ENCODE peak calls at places on chromosomes 16 and 17, in four cellular contexts. K is BJ, F is choroid plexus epithelial cell, U is HFF-Myc. C is an unnamed sample.

GRCh38 chr17:8159459-8160223 is 3.1 kb downstream of the VAMP2 start:
- DNase-seq in U (no peak), K (no peak), F (no peak), C (no peak)

GRCh38 chr17:17191961-17192381 is 14.2 kb downstream of the PLD6 start:
- DNase-seq in U (no peak), K (no peak), F (peak), C (no peak)

GRCh38 chr17:61782683-61783082 is 80.6 kb downstream of the BRIP1 start:
- DNase-seq in F (no peak), K (no peak), U (no peak), C (no peak)

GRCh38 chr16:88331989-88332920 is 50.5 kb upstream of the ZNF469 start:
- DNase-seq in K (peak), U (peak), F (peak), C (peak)

GRCh38 chr17:57940217-57940616 is 15.0 kb downstream of the CUEDC1 start:
- DNase-seq in F (no peak), K (no peak), U (no peak), C (no peak)

GRCh38 chr17:9239821-9240658 is 218.7 kb downstream of the NTN1 start:
- DNase-seq in F (peak), K (no peak), U (no peak), C (peak)

GRCh38 chr16:1282275-1282995 is 26.6 kb downstream of the TPSD1 start:
- DNase-seq in F (no peak), K (no peak), U (no peak), C (no peak)

GRCh38 chr17:37608369-37609169 is 649 bp downstream of the SYNRG start:
- DNase-seq in K (no peak), U (peak), F (peak), C (peak)

GRCh38 chr17:246851-247421 is 65.5 kb upstream of the DOC2B start:
- DNase-seq in U (no peak), K (no peak), F (no peak), C (no peak)

GRCh38 chr16:77376358-77376757 is 58.5 kb downstream of the ADAMTS18 start:
- DNase-seq in K (no peak), U (no peak), F (no peak), C (no peak)
- TF ChIP-seq CTCF in K (peak), U (peak), F (peak), C (peak)

GRCh38 chr17:19464033-19465026 is 53.3 kb downstream of the RNF112 start:
- DNase-seq in U (no peak), K (no peak), F (no peak), C (no peak)
- H3K4me3 ChIP-seq in U (no peak), K (no peak), F (no peak), C (no peak)

DNA sequence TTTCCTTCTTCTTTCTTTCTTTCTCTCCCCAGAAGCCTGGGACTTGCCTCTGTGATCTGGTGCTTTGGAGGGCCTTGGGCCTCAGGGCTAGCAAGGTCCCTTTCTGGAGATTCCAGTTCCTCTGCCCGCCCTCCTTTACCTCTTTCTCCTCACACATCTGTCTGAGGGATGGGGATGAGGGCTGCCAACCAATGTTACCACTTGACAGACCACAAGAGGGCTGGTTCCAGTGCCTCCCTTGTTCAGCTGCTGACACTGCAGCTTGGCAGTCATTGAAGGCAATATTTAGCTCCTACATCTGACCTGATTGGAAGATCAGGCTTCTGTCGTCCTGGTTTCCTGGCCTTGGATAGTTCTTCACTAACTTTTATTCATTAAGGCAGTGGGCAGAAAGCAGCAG is 3.6 kb upstream of the ZNF652 start:
- DNase-seq in F (peak), U (no peak), K (no peak), C (peak)
- TF ChIP-seq CTCF in F (no peak), U (no peak), K (no peak), C (peak)

GRCh38 chr16:30030841-30031413 is at the start of gene TLCD3B:
- DNase-seq in F (no peak), U (no peak), K (no peak), C (no peak)
- H3K4me3 ChIP-seq in F (no peak), U (no peak), K (peak), C (no peak)